ENCODE peak calls at places on chromosomes 2 and 18, in nine cellular contexts. R is GM13976, Q is nucleus accumbens, M is cardiac fibroblast, I is fibroblast of gingiva, K is activated T-cell treated with anti-CD3 and anti-CD28 coated beads for 1 hour, G is occipital lobe, X is H7, J is WTC11. A is an unnamed sample.

GRCh38 chr2:112154246-112155110 is 16.3 kb downstream of the FBLN7 start:
- DNase-seq in X (peak), R (no peak), I (no peak), G (no peak), K (no peak), J (no peak), M (no peak), Q (no peak), A (no peak)

GRCh38 chr2:45331034-45331786 is 279.9 kb downstream of the SRBD1 start:
- DNase-seq in I (peak), G (no peak), R (no peak), K (no peak), Q (no peak), M (no peak), X (no peak), J (no peak), A (no peak)

GRCh38 chr2:129709030-129709955 is 270.2 kb upstream of the RAB6C start:
- DNase-seq in X (no peak), M (no peak), R (no peak), Q (no peak), J (no peak), G (no peak), K (no peak), I (no peak), A (no peak)

GRCh38 chr2:85852979-85853498 is 35.8 kb downstream of the ST3GAL5 start:
- DNase-seq in X (no peak), Q (no peak), M (no peak), R (no peak), J (no peak), K (peak), I (peak), G (no peak), A (no peak)

GRCh38 chr2:30733829-30734520 is 73.3 kb downstream of the CAPN13 start:
- DNase-seq in G (no peak), I (no peak), K (no peak), X (no peak), J (no peak), R (no peak), Q (no peak), M (no peak), A (no peak)

GRCh38 chr2:64751286-64752260 is 97.9 kb upstream of the SERTAD2 start:
- DNase-seq in G (no peak), X (peak), J (no peak), Q (peak), M (peak), I (peak), R (no peak), K (no peak), A (peak)

GRCh38 chr2:238239552-238239871 is 326 bp downstream of the HES6 start:
- DNase-seq in G (no peak), Q (no peak), X (no peak), R (no peak), K (no peak), M (no peak), J (peak), I (no peak), A (no peak)

GRCh38 chr18:24055009-24055804 is 40.7 kb downstream of the TTC39C start:
- DNase-seq in J (no peak), Q (no peak), K (no peak), R (no peak), G (no peak), M (no peak), X (no peak), I (no peak), A (no peak)

GRCh38 chr2:220550995-220551702 is 923.7 kb downstream of the SLC4A3 start:
- DNase-seq in M (no peak), I (no peak), J (no peak), Q (no peak), R (no peak), G (no peak), X (no peak), K (no peak), A (no peak)

GRCh38 chr18:75240433-75240832 is 29.8 kb downstream of the TSHZ1 start:
- DNase-seq in G (no peak), M (no peak), Q (no peak), R (no peak), K (no peak), X (peak), I (no peak), J (no peak), A (no peak)

GRCh38 chr18:39945076-39945475 is 2010.0 kb upstream of the PIK3C3 start:
- DNase-seq in Q (no peak), M (no peak), R (no peak), G (no peak), K (no peak), J (no peak), I (no peak), X (no peak), A (no peak)

GRCh38 chr18:29309352-29309751 is 1132.4 kb upstream of the CDH2 start:
- DNase-seq in Q (no peak), I (no peak), M (no peak), G (no peak), J (no peak), X (no peak), K (no peak), R (no peak), A (no peak)

GRCh38 chr2:221896505-221897151 is 324.5 kb upstream of the EPHA4 start:
- DNase-seq in J (no peak), Q (no peak), K (no peak), X (no peak), I (peak), R (no peak), G (peak), M (peak), A (peak)

GRCh38 chr2:178914259-178914849 is 107.1 kb upstream of the TTN start:
- DNase-seq in I (peak), X (peak), K (peak), R (peak), M (peak), J (peak), G (peak), Q (peak), A (peak)

GRCh38 chr2:228048838-228049490 is 132.5 kb downstream of the SPHKAP start:
- DNase-seq in Q (no peak), J (peak), X (peak), R (no peak), I (peak), M (peak), K (no peak), G (no peak), A (peak)

GRCh38 chr2:140353541-140353940 is 1573.4 kb upstream of the NXPH2 start:
- DNase-seq in M (peak), X (no peak), R (no peak), I (peak), G (no peak), J (no peak), Q (no peak), K (no peak), A (peak)

GRCh38 chr18:77981874-77982273 is 732.2 kb downstream of the GALR1 start:
- DNase-seq in M (no peak), J (no peak), G (no peak), X (no peak), R (no peak), I (no peak), K (no peak), Q (no peak), A (no peak)

A was measured in fibroblast of pulmonary artery.